ENCODE peak calls at places on chromosomes 7 and 10, in five cellular contexts. H, O, A, Q and D are unnamed samples.
A peak's percentile ranks its signal among the peaks of the same experiment; 100 is the strongest.

GRCh38 chr7:128886391-128887168 is 23.9 kb downstream of the ATP6V1F start:
- DNase-seq in Q (no peak), H (no peak), A (no peak), O (no peak), D (no peak)

GRCh38 chr10:122294006-122294405 is 22.9 kb downstream of the BTBD16 start:
- DNase-seq in O (no peak), A (no peak), H (peak; percentile 23), Q (no peak), D (no peak)

GRCh38 chr10:112687647-112688046 is 240.6 kb downstream of the VTI1A start:
- DNase-seq in Q (no peak), O (peak; percentile 72), H (peak; percentile 34), A (no peak), D (no peak)

GRCh38 chr10:73459683-73460314 is 26.4 kb upstream of the MSS51 start:
- DNase-seq in H (no peak), A (no peak), O (peak; percentile 11), Q (no peak), D (no peak)

GRCh38 chr10:23405540-23405939 is 33.3 kb upstream of the OTUD1 start:
- DNase-seq in Q (no peak), A (no peak), H (no peak), O (peak; percentile 83), D (no peak)

GRCh38 chr7:2394566-2395082 is 8.8 kb upstream of the CHST12 start:
- DNase-seq in Q (no peak), O (no peak), A (no peak), H (no peak), D (no peak)

GRCh38 chr10:131731780-131732630 is 168.8 kb upstream of the PPP2R2D start:
- DNase-seq in O (no peak), H (no peak), Q (no peak), A (no peak), D (no peak)

GRCh38 chr7:40715053-40715430 is 580.2 kb downstream of the SUGCT start:
- DNase-seq in O (no peak), Q (no peak), A (no peak), H (no peak), D (no peak)

GRCh38 chr7:51240868-51241267 is 75.7 kb downstream of the COBL start:
- DNase-seq in O (no peak), A (no peak), Q (no peak), H (no peak), D (no peak)

GRCh38 chr10:113221756-113222168 is 271.7 kb downstream of the TCF7L2 start:
- DNase-seq in H (peak; percentile 94), A (no peak), Q (no peak), O (no peak), D (no peak)

GRCh38 chr10:97607076-97607635 is 17.6 kb downstream of the C10orf62 start:
- DNase-seq in O (no peak), H (no peak), A (no peak), Q (no peak), D (no peak)